ENCODE peak calls at places on chromosomes 1 and 21, in nine cellular contexts. V, C, M, E, T, O, B, R and I are unnamed samples.

GRCh38 chr1:200659269-200659668 is 10.4 kb downstream of the DDX59 start:
- DNase-seq in T (no peak), E (no peak), R (no peak), O (peak; percentile 45), V (no peak), M (peak; percentile 33), B (no peak), C (no peak), I (peak; percentile 51)

GRCh38 chr1:229844675-229845074 is 218.6 kb downstream of the URB2 start:
- DNase-seq in C (no peak), R (no peak), O (no peak), M (no peak), V (peak; percentile 25), B (no peak), T (peak; percentile 89), E (no peak), I (no peak)

GRCh38 chr1:67170751-67171573 is 4.7 kb downstream of the IL23R start:
- DNase-seq in O (no peak), B (peak; percentile 28), E (no peak), C (no peak), V (no peak), M (no peak), T (no peak), R (no peak), I (no peak)

GRCh38 chr21:33076600-33077329 is 6.8 kb downstream of the OLIG1 start:
- DNase-seq in B (no peak), E (no peak), R (no peak), C (no peak), M (no peak), V (no peak), O (no peak), T (no peak), I (no peak)

GRCh38 chr1:15272009-15272781 is 25.2 kb downstream of the FHAD1 start:
- DNase-seq in E (peak; percentile 34), T (peak; percentile 68), C (no peak), V (peak; percentile 77), O (peak; percentile 51), B (peak; percentile 58), R (peak; percentile 51), M (peak; percentile 55), I (peak; percentile 79)

GRCh38 chr1:230739564-230739963 is 7.6 kb upstream of the CAPN9 start:
- DNase-seq in B (no peak), M (no peak), R (no peak), E (no peak), C (no peak), T (no peak), V (no peak), O (no peak), I (no peak)

GRCh38 chr1:46487818-46488218 is 1.8 kb upstream of the DMBX1 start:
- DNase-seq in C (no peak), V (no peak), M (no peak), E (no peak), B (peak; percentile 39), O (no peak), T (no peak), R (no peak), I (peak; percentile 31)

GRCh38 chr1:232519186-232519585 is 110.7 kb downstream of the SIPA1L2 start:
- DNase-seq in B (no peak), R (no peak), M (no peak), T (no peak), C (no peak), E (peak; percentile 17), O (no peak), V (no peak), I (no peak)

GRCh38 chr1:14910947-14911721 is 242.4 kb upstream of the TMEM51 start:
- DNase-seq in M (no peak), O (no peak), B (no peak), V (peak; percentile 19), E (no peak), R (no peak), C (no peak), T (no peak), I (peak; percentile 59)

GRCh38 chr1:180345148-180345547 is 115.1 kb downstream of the LHX4 start:
- DNase-seq in E (no peak), O (no peak), M (no peak), B (no peak), V (no peak), C (no peak), R (no peak), T (no peak), I (no peak)

GRCh38 chr1:222911866-222912265 is 97.0 kb downstream of the DISP1 start:
- DNase-seq in E (no peak), V (no peak), C (no peak), M (no peak), O (no peak), R (no peak), B (no peak), T (no peak), I (peak; percentile 56)

GRCh38 chr1:108016451-108016920 is 51.5 kb upstream of the VAV3 start:
- DNase-seq in M (no peak), E (no peak), C (no peak), B (no peak), V (peak; percentile 70), T (peak; percentile 98), O (peak; percentile 91), R (no peak), I (peak; percentile 30)

GRCh38 chr1:7302873-7303272 is 468.2 kb upstream of the VAMP3 start:
- DNase-seq in O (no peak), E (no peak), M (no peak), R (no peak), B (no peak), C (no peak), T (no peak), V (no peak), I (no peak)

GRCh38 chr21:17370750-17371325 is 142.0 kb upstream of the CXADR start:
- DNase-seq in V (no peak), O (no peak), B (no peak), R (no peak), M (no peak), C (no peak), T (no peak), E (no peak), I (peak; percentile 32)

GRCh38 chr1:40389871-40390560 is 16.5 kb downstream of the SMAP2 start:
- DNase-seq in R (no peak), M (no peak), C (no peak), O (peak; percentile 37), E (no peak), B (peak; percentile 31), V (peak; percentile 98), T (peak; percentile 80), I (peak; percentile 51)

GRCh38 chr1:198669023-198669698 is 30.3 kb downstream of the PTPRC start:
- DNase-seq in E (no peak), T (peak; percentile 97), V (peak; percentile 90), M (peak; percentile 22), R (no peak), B (peak; percentile 54), C (no peak), O (peak; percentile 89), I (peak; percentile 95)

GRCh38 chr1:118989006-118989736 is 1.0 kb upstream of the TBX15 start:
- DNase-seq in T (no peak), O (no peak), R (no peak), E (no peak), B (no peak), C (no peak), M (no peak), V (no peak), I (no peak)

GRCh38 chr1:226983247-226983997 is 43.3 kb downstream of the COQ8A start:
- DNase-seq in T (no peak), O (no peak), V (no peak), C (no peak), B (no peak), M (no peak), R (no peak), E (no peak), I (no peak)

GRCh38 chr1:195663549-195664280 is 944.5 kb downstream of the KCNT2 start:
- DNase-seq in V (peak; percentile 97), B (no peak), C (no peak), R (no peak), T (peak; percentile 26), M (peak; percentile 6), O (peak; percentile 77), E (no peak), I (peak; percentile 87)

GRCh38 chr1:215475719-215476525 is 91.2 kb upstream of the KCTD3 start:
- DNase-seq in O (peak; percentile 83), M (peak; percentile 10), B (no peak), T (peak; percentile 90), V (peak; percentile 87), R (no peak), E (no peak), C (no peak), I (peak; percentile 94)

GRCh38 chr1:20446796-20447195 is 39.2 kb downstream of the CAMK2N1 start:
- DNase-seq in V (peak; percentile 53), C (no peak), O (no peak), E (no peak), T (peak; percentile 28), R (no peak), M (no peak), B (no peak), I (peak; percentile 24)

GRCh38 chr1:208137144-208137682 is 107.0 kb downstream of the PLXNA2 start:
- DNase-seq in O (no peak), B (no peak), R (no peak), E (no peak), T (peak; percentile 74), C (no peak), M (peak; percentile 25), V (peak; percentile 43), I (peak; percentile 54)

GRCh38 chr1:198109316-198109715 is 47.5 kb upstream of the NEK7 start:
- DNase-seq in M (no peak), O (no peak), V (no peak), C (no peak), E (no peak), T (no peak), R (no peak), B (no peak), I (no peak)

GRCh38 chr1:206899717-206900116 is 2.5 kb downstream of the IL24 start:
- DNase-seq in O (no peak), B (no peak), T (no peak), M (no peak), V (no peak), C (no peak), E (no peak), R (no peak), I (no peak)

GRCh38 chr1:104120488-104120887 is 370.8 kb downstream of the AMY1C start:
- DNase-seq in O (no peak), M (no peak), T (no peak), E (no peak), B (no peak), C (no peak), R (no peak), V (no peak), I (no peak)

GRCh38 chr1:41892211-41892840 is 26.4 kb downstream of the HIVEP3 start:
- DNase-seq in B (peak; percentile 61), E (no peak), R (no peak), M (no peak), O (no peak), V (peak; percentile 39), C (no peak), T (no peak), I (no peak)

GRCh38 chr1:150543500-150544143 is 5.6 kb upstream of the ADAMTSL4 start:
- DNase-seq in V (peak; percentile 69), M (no peak), O (no peak), B (no peak), C (no peak), R (peak; percentile 55), E (no peak), T (peak; percentile 67), I (no peak)

GRCh38 chr1:153697873-153698647 is 19.6 kb downstream of the NPR1 start:
- DNase-seq in R (peak; percentile 44), B (no peak), M (no peak), V (peak; percentile 61), C (no peak), O (no peak), E (no peak), T (no peak), I (no peak)

GRCh38 chr21:33024278-33025103 is 1.2 kb upstream of the OLIG2 start:
- DNase-seq in E (peak; percentile 16), O (no peak), R (no peak), M (no peak), V (no peak), C (no peak), B (no peak), T (no peak), I (no peak)

GRCh38 chr21:44351535-44352252 is 1.7 kb upstream of the TRPM2 start:
- DNase-seq in M (no peak), R (no peak), V (no peak), C (no peak), B (no peak), T (no peak), O (no peak), E (no peak), I (no peak)

GRCh38 chr1:94069649-94070285 is 51.2 kb downstream of the ABCA4 start:
- DNase-seq in E (no peak), O (no peak), V (no peak), M (no peak), C (no peak), T (peak; percentile 71), R (no peak), B (no peak), I (peak; percentile 75)